ENCODE peak calls at places on chromosomes 12 and 14, in ten cellular contexts. One of them, this sample, is unnamed.

GRCh38 chr12:46983959-46984833 is 95.2 kb upstream of the PCED1B start:
- DNase-seq in body of pancreas: no peak
- DNase-seq in HCT116: peak
- DNase-seq in prostate gland: peak
- DNase-seq in stomach: no peak
- DNase-seq in GM12891: peak
- DNase-seq in adrenal gland: peak
- DNase-seq in GM12892: peak
- DNase-seq in transverse colon: peak
- DNase-seq in uterus: no peak
- DNase-seq in this sample: peak

GRCh38 chr14:55075628-55076027 is 24.2 kb downstream of the MAPK1IP1L start:
- DNase-seq in body of pancreas: no peak
- DNase-seq in HCT116: no peak
- DNase-seq in prostate gland: no peak
- DNase-seq in stomach: no peak
- DNase-seq in GM12891: no peak
- DNase-seq in adrenal gland: no peak
- DNase-seq in GM12892: no peak
- DNase-seq in transverse colon: no peak
- DNase-seq in uterus: no peak
- DNase-seq in this sample: no peak

GRCh38 chr12:110555509-110556406 is 27.4 kb downstream of the PPTC7 start:
- DNase-seq in body of pancreas: no peak
- DNase-seq in HCT116: no peak
- DNase-seq in prostate gland: no peak
- DNase-seq in stomach: no peak
- DNase-seq in GM12891: no peak
- DNase-seq in adrenal gland: no peak
- DNase-seq in GM12892: no peak
- DNase-seq in transverse colon: no peak
- DNase-seq in uterus: no peak
- DNase-seq in this sample: no peak

GRCh38 chr14:71525663-71526246 is 406.5 kb upstream of the RGS6 start:
- DNase-seq in body of pancreas: no peak
- DNase-seq in HCT116: no peak
- DNase-seq in prostate gland: no peak
- DNase-seq in stomach: no peak
- DNase-seq in GM12891: no peak
- DNase-seq in adrenal gland: no peak
- DNase-seq in GM12892: no peak
- DNase-seq in transverse colon: no peak
- DNase-seq in uterus: no peak
- DNase-seq in this sample: no peak

GRCh38 chr12:117073611-117074010 is 25.6 kb downstream of the TESC start:
- DNase-seq in body of pancreas: no peak
- DNase-seq in HCT116: no peak
- DNase-seq in prostate gland: no peak
- DNase-seq in stomach: no peak
- DNase-seq in GM12891: no peak
- DNase-seq in adrenal gland: no peak
- DNase-seq in GM12892: no peak
- DNase-seq in transverse colon: no peak
- DNase-seq in uterus: no peak
- DNase-seq in this sample: no peak

GRCh38 chr14:67526676-67527459 is 6.2 kb upstream of the PLEKHH1 start:
- DNase-seq in body of pancreas: peak
- DNase-seq in HCT116: peak
- DNase-seq in prostate gland: peak
- DNase-seq in stomach: peak
- DNase-seq in GM12891: no peak
- DNase-seq in adrenal gland: peak
- DNase-seq in GM12892: no peak
- DNase-seq in transverse colon: peak
- DNase-seq in uterus: no peak
- DNase-seq in this sample: peak

GRCh38 chr12:6341439-6342139 is at the start of gene TNFRSF1A:
- DNase-seq in body of pancreas: peak
- DNase-seq in HCT116: no peak
- DNase-seq in prostate gland: peak
- DNase-seq in stomach: peak
- DNase-seq in GM12891: no peak
- DNase-seq in adrenal gland: peak
- DNase-seq in GM12892: no peak
- DNase-seq in transverse colon: peak
- DNase-seq in uterus: peak
- DNase-seq in this sample: peak

GRCh38 chr12:93793983-93794382 is 116.8 kb downstream of the CRADD start:
- DNase-seq in body of pancreas: no peak
- DNase-seq in HCT116: no peak
- DNase-seq in prostate gland: no peak
- DNase-seq in stomach: no peak
- DNase-seq in GM12891: no peak
- DNase-seq in adrenal gland: peak
- DNase-seq in GM12892: no peak
- DNase-seq in transverse colon: no peak
- DNase-seq in uterus: no peak
- DNase-seq in this sample: no peak

GRCh38 chr14:95696741-95697140 is 10.5 kb downstream of the TCL1B start:
- DNase-seq in body of pancreas: no peak
- DNase-seq in HCT116: no peak
- DNase-seq in prostate gland: no peak
- DNase-seq in stomach: no peak
- DNase-seq in GM12891: no peak
- DNase-seq in adrenal gland: no peak
- DNase-seq in GM12892: no peak
- DNase-seq in transverse colon: no peak
- DNase-seq in uterus: no peak
- DNase-seq in this sample: no peak

GRCh38 chr12:28051516-28052456 is 79.3 kb upstream of the PTHLH start:
- DNase-seq in body of pancreas: no peak
- DNase-seq in HCT116: no peak
- DNase-seq in prostate gland: no peak
- DNase-seq in stomach: no peak
- DNase-seq in GM12891: no peak
- DNase-seq in adrenal gland: no peak
- DNase-seq in GM12892: no peak
- DNase-seq in transverse colon: no peak
- DNase-seq in uterus: no peak
- DNase-seq in this sample: no peak

GRCh38 chr12:49658276-49658675 is 34.9 kb downstream of the PRPF40B start:
- DNase-seq in body of pancreas: no peak
- DNase-seq in HCT116: no peak
- DNase-seq in prostate gland: no peak
- DNase-seq in stomach: no peak
- DNase-seq in GM12891: no peak
- DNase-seq in adrenal gland: no peak
- DNase-seq in GM12892: no peak
- DNase-seq in transverse colon: no peak
- DNase-seq in uterus: no peak
- DNase-seq in this sample: no peak
- TF ChIP-seq POLR2A in body of pancreas: no peak
- TF ChIP-seq POLR2A in HCT116: no peak
- TF ChIP-seq POLR2A in prostate gland: no peak
- TF ChIP-seq POLR2A in stomach: no peak
- TF ChIP-seq POLR2A in GM12891: no peak
- TF ChIP-seq POLR2A in adrenal gland: no peak
- TF ChIP-seq POLR2A in GM12892: no peak
- TF ChIP-seq POLR2A in transverse colon: no peak
- TF ChIP-seq POLR2A in uterus: no peak
- TF ChIP-seq POLR2A in this sample: no peak

GRCh38 chr14:21309238-21309636 is 29.4 kb downstream of the RPGRIP1 start:
- DNase-seq in body of pancreas: no peak
- DNase-seq in HCT116: no peak
- DNase-seq in prostate gland: no peak
- DNase-seq in stomach: no peak
- DNase-seq in GM12891: no peak
- DNase-seq in adrenal gland: no peak
- DNase-seq in GM12892: no peak
- DNase-seq in transverse colon: no peak
- DNase-seq in uterus: no peak
- DNase-seq in this sample: no peak

GRCh38 chr14:21308132-21308478 is 28.2 kb downstream of the RPGRIP1 start:
- DNase-seq in body of pancreas: no peak
- DNase-seq in HCT116: no peak
- DNase-seq in prostate gland: no peak
- DNase-seq in stomach: no peak
- DNase-seq in GM12891: no peak
- DNase-seq in adrenal gland: no peak
- DNase-seq in GM12892: no peak
- DNase-seq in transverse colon: no peak
- DNase-seq in uterus: no peak
- DNase-seq in this sample: no peak

GRCh38 chr14:21307641-21308040 is 27.8 kb downstream of the RPGRIP1 start:
- DNase-seq in body of pancreas: no peak
- DNase-seq in HCT116: no peak
- DNase-seq in prostate gland: no peak
- DNase-seq in stomach: no peak
- DNase-seq in GM12891: no peak
- DNase-seq in adrenal gland: no peak
- DNase-seq in GM12892: no peak
- DNase-seq in transverse colon: no peak
- DNase-seq in uterus: no peak
- DNase-seq in this sample: no peak

GRCh38 chr14:21309956-21310355 is 30.1 kb downstream of the RPGRIP1 start:
- DNase-seq in body of pancreas: no peak
- DNase-seq in HCT116: no peak
- DNase-seq in prostate gland: no peak
- DNase-seq in stomach: no peak
- DNase-seq in GM12891: no peak
- DNase-seq in adrenal gland: no peak
- DNase-seq in GM12892: no peak
- DNase-seq in transverse colon: no peak
- DNase-seq in uterus: no peak
- DNase-seq in this sample: no peak

GRCh38 chr14:21308479-21309237 is 28.8 kb downstream of the RPGRIP1 start:
- DNase-seq in body of pancreas: peak
- DNase-seq in HCT116: peak
- DNase-seq in prostate gland: peak
- DNase-seq in stomach: peak
- DNase-seq in GM12891: peak
- DNase-seq in adrenal gland: peak
- DNase-seq in GM12892: no peak
- DNase-seq in transverse colon: peak
- DNase-seq in uterus: peak
- DNase-seq in this sample: peak
- TF ChIP-seq POLR2A in body of pancreas: peak
- TF ChIP-seq POLR2A in HCT116: no peak
- TF ChIP-seq POLR2A in prostate gland: peak
- TF ChIP-seq POLR2A in stomach: peak
- TF ChIP-seq POLR2A in GM12891: peak
- TF ChIP-seq POLR2A in adrenal gland: no peak
- TF ChIP-seq POLR2A in GM12892: peak
- TF ChIP-seq POLR2A in transverse colon: peak
- TF ChIP-seq POLR2A in uterus: no peak
- TF ChIP-seq POLR2A in this sample: peak

DNA sequence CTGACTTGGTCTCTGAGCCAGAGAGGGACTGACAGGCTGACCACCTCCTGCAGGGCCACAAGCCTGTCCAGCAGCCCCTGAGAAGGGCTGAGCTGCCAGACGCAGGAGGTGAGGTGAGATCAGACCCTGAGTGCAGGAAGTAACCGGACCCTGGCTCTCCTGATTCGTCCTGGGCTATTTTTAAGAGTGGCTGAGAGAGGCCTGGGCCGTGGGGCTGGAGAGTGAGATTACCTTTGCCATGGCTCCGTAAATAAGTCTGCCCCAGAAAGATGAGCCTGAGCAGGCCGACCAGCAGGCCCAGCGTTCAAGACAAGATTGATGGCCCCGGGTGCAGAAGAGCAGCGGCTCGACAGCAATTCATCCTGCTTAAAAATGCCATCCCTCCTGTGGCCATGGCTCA is 54.2 kb downstream of the SPTB start:
- DNase-seq in body of pancreas: no peak
- DNase-seq in HCT116: no peak
- DNase-seq in prostate gland: no peak
- DNase-seq in stomach: no peak
- DNase-seq in GM12891: no peak
- DNase-seq in adrenal gland: no peak
- DNase-seq in GM12892: no peak
- DNase-seq in transverse colon: no peak
- DNase-seq in uterus: no peak
- DNase-seq in this sample: peak
- TF ChIP-seq POLR2A in body of pancreas: no peak
- TF ChIP-seq POLR2A in HCT116: no peak
- TF ChIP-seq POLR2A in prostate gland: no peak
- TF ChIP-seq POLR2A in stomach: no peak
- TF ChIP-seq POLR2A in GM12891: no peak
- TF ChIP-seq POLR2A in adrenal gland: no peak
- TF ChIP-seq POLR2A in GM12892: no peak
- TF ChIP-seq POLR2A in transverse colon: no peak
- TF ChIP-seq POLR2A in uterus: no peak
- TF ChIP-seq POLR2A in this sample: no peak

GRCh38 chr12:122021822-122022392 is at the start of gene BCL7A:
- DNase-seq in body of pancreas: peak
- DNase-seq in HCT116: peak
- DNase-seq in prostate gland: peak
- DNase-seq in stomach: peak
- DNase-seq in GM12891: no peak
- DNase-seq in adrenal gland: peak
- DNase-seq in GM12892: no peak
- DNase-seq in transverse colon: peak
- DNase-seq in uterus: peak
- DNase-seq in this sample: peak
- TF ChIP-seq POLR2A in body of pancreas: peak
- TF ChIP-seq POLR2A in HCT116: no peak
- TF ChIP-seq POLR2A in prostate gland: peak
- TF ChIP-seq POLR2A in stomach: no peak
- TF ChIP-seq POLR2A in GM12891: no peak
- TF ChIP-seq POLR2A in adrenal gland: peak
- TF ChIP-seq POLR2A in GM12892: no peak
- TF ChIP-seq POLR2A in transverse colon: peak
- TF ChIP-seq POLR2A in uterus: peak
- TF ChIP-seq POLR2A in this sample: peak

GRCh38 chr14:104752338-104752734 is 611 bp upstream of the SIVA1 start:
- DNase-seq in body of pancreas: peak
- DNase-seq in HCT116: no peak
- DNase-seq in prostate gland: no peak
- DNase-seq in stomach: no peak
- DNase-seq in GM12891: peak
- DNase-seq in adrenal gland: no peak
- DNase-seq in GM12892: no peak
- DNase-seq in transverse colon: no peak
- DNase-seq in uterus: peak
- DNase-seq in this sample: no peak
- TF ChIP-seq POLR2A in body of pancreas: no peak
- TF ChIP-seq POLR2A in HCT116: no peak
- TF ChIP-seq POLR2A in prostate gland: peak
- TF ChIP-seq POLR2A in stomach: no peak
- TF ChIP-seq POLR2A in GM12891: peak
- TF ChIP-seq POLR2A in adrenal gland: no peak
- TF ChIP-seq POLR2A in GM12892: peak
- TF ChIP-seq POLR2A in transverse colon: peak
- TF ChIP-seq POLR2A in uterus: no peak
- TF ChIP-seq POLR2A in this sample: peak

This sample was measured in erythroblast.